ENCODE peak calls at places on chromosomes 13 and 19, in six cellular contexts. W is neuronal stem cell; I is HFFc6; N is NCI-H460; L is effector memory CD8-positive, alpha-beta T cell; C is upper lobe of right lung. Q is an unnamed sample.

GRCh38 chr13:84917252-84917878 is 881.9 kb downstream of the SLITRK6 start:
- DNase-seq in W (no peak), I (no peak), N (peak), L (no peak), C (no peak), Q (peak)

GRCh38 chr19:2312819-2313501 is 5.0 kb upstream of the LINGO3 start:
- DNase-seq in W (no peak), I (no peak), N (no peak), L (no peak), C (no peak), Q (no peak)

GRCh38 chr13:80126382-80127068 is 214.4 kb downstream of the SPRY2 start:
- DNase-seq in W (no peak), I (no peak), N (no peak), L (no peak), C (no peak), Q (no peak)

GRCh38 chr19:2962018-2962670 is 15.2 kb upstream of the TLE6 start:
- DNase-seq in W (peak), I (peak), N (peak), L (peak), C (no peak), Q (peak)

GRCh38 chr19:38635483-38636399 is 11.7 kb upstream of the ACTN4 start:
- DNase-seq in W (no peak), I (no peak), N (no peak), L (no peak), C (no peak), Q (no peak)

GRCh38 chr13:37011002-37011401 is 10.4 kb downstream of the EXOSC8 start:
- DNase-seq in W (no peak), I (no peak), N (no peak), L (no peak), C (no peak), Q (no peak)

GRCh38 chr19:46392837-46393236 is 20.5 kb downstream of the CCDC8 start:
- DNase-seq in W (no peak), I (no peak), N (no peak), L (no peak), C (no peak), Q (no peak)

GRCh38 chr19:11420894-11421606 is 1.9 kb upstream of the RGL3 start:
- DNase-seq in W (no peak), I (no peak), N (no peak), L (no peak), C (no peak), Q (no peak)

GRCh38 chr19:48606463-48607358 is at the start of gene SPACA4:
- DNase-seq in W (no peak), I (no peak), N (no peak), L (no peak), C (no peak), Q (no peak)

GRCh38 chr19:53910170-53910518 is 1.1 kb downstream of the CACNG7 start:
- DNase-seq in W (peak), I (no peak), N (no peak), L (no peak), C (no peak), Q (peak)

GRCh38 chr19:4455742-4456565 is 1.6 kb downstream of the UBXN6 start:
- DNase-seq in W (no peak), I (peak), N (no peak), L (no peak), C (peak), Q (peak)

GRCh38 chr19:1453525-1454371 is 3.8 kb downstream of the APC2 start:
- DNase-seq in W (no peak), I (no peak), N (no peak), L (no peak), C (no peak), Q (peak)

GRCh38 chr13:98507060-98507797 is 69.7 kb downstream of the STK24 start:
- DNase-seq in W (no peak), I (no peak), N (no peak), L (no peak), C (peak), Q (no peak)

GRCh38 chr19:39138221-39139211 is 12.9 kb downstream of the PAK4 start:
- DNase-seq in W (no peak), I (no peak), N (no peak), L (no peak), C (no peak), Q (no peak)

GRCh38 chr13:52130641-52131040 is 1.8 kb upstream of the NEK5 start:
- DNase-seq in W (no peak), I (no peak), N (no peak), L (no peak), C (no peak), Q (no peak)

GRCh38 chr13:60137911-60138570 is 25.7 kb downstream of the DIAPH3 start:
- DNase-seq in W (no peak), I (no peak), N (no peak), L (no peak), C (no peak), Q (no peak)

GRCh38 chr19:50046649-50047503 is 21.1 kb downstream of the ZNF473 start:
- DNase-seq in W (no peak), I (no peak), N (peak), L (peak), C (peak), Q (peak)

GRCh38 chr13:41639237-41639904 is 182.0 kb downstream of the RGCC start:
- DNase-seq in W (no peak), I (no peak), N (no peak), L (no peak), C (no peak), Q (no peak)

GRCh38 chr13:93476175-93476574 is 249.6 kb downstream of the GPC6 start:
- DNase-seq in W (no peak), I (peak), N (no peak), L (no peak), C (no peak), Q (peak)

GRCh38 chr13:55219538-55219937 is 1921.2 kb upstream of the PRR20A start:
- DNase-seq in W (no peak), I (no peak), N (no peak), L (no peak), C (no peak), Q (no peak)

GRCh38 chr19:46030861-46031550 is 8.2 kb upstream of the PGLYRP1 start:
- DNase-seq in W (no peak), I (no peak), N (no peak), L (no peak), C (no peak), Q (no peak)

Q was measured in foreskin fibroblast.